ENCODE peak calls at places on chromosomes 12 and 14, in eight cellular contexts. W is A549; C is transverse colon; J is stomach; L is cardiac muscle cell; S is glutamatergic neuron; V is dorsolateral prefrontal cortex; H is CD4-positive, alpha-beta T cell. N is an unnamed sample.

GRCh38 chr14:80764921-80765507 is 176.5 kb downstream of the CEP128 start:
- DNase-seq in W (no peak), C (no peak), J (no peak), L (no peak), S (no peak), V (no peak), H (no peak), N (no peak)

GRCh38 chr14:102885686-102886447 is 36.6 kb upstream of the AMN start:
- DNase-seq in W (no peak), C (no peak), J (no peak), L (no peak), S (no peak), V (no peak), H (no peak), N (no peak)

GRCh38 chr12:108033091-108033490 is 96.0 kb upstream of the WSCD2 start:
- DNase-seq in W (no peak), C (no peak), J (no peak), L (no peak), S (no peak), V (no peak), H (no peak), N (no peak)

GRCh38 chr12:26252946-26253345 is 57.6 kb downstream of the SSPN start:
- DNase-seq in W (no peak), C (no peak), J (no peak), L (no peak), S (no peak), V (no peak), H (no peak), N (no peak)

GRCh38 chr14:58944226-58944769 is 244.2 kb upstream of the DAAM1 start:
- DNase-seq in W (no peak), C (peak; percentile 59), J (no peak), L (peak; percentile 45), S (peak; percentile 61), V (peak; percentile 21), H (no peak), N (no peak)

GRCh38 chr12:49121047-49121696 is 10.0 kb downstream of the TUBA1B start:
- DNase-seq in W (peak; percentile 86), C (peak; percentile 58), J (peak; percentile 45), L (peak; percentile 65), S (peak; percentile 39), V (peak; percentile 57), H (no peak), N (peak; percentile 60)

GRCh38 chr12:47709277-47710048 is 3.6 kb upstream of the RPAP3 start:
- DNase-seq in W (no peak), C (no peak), J (no peak), L (no peak), S (no peak), V (no peak), H (no peak), N (no peak)

GRCh38 chr14:42000450-42000849 is 393.8 kb downstream of the LRFN5 start:
- DNase-seq in W (no peak), C (no peak), J (no peak), L (no peak), S (no peak), V (no peak), H (no peak), N (no peak)

GRCh38 chr12:120620624-120621023 is 19.8 kb upstream of the CABP1 start:
- DNase-seq in W (no peak), C (peak; percentile 74), J (peak; percentile 51), L (no peak), S (no peak), V (no peak), H (no peak), N (no peak)

GRCh38 chr14:106691601-106692291 is 1165.4 kb downstream of the TMEM121 start:
- DNase-seq in W (no peak), C (peak; percentile 47), J (peak; percentile 28), L (no peak), S (no peak), V (no peak), H (peak; percentile 47), N (no peak)

GRCh38 chr12:50550530-50551223 is 45.9 kb downstream of the DIP2B start:
- DNase-seq in W (no peak), C (peak; percentile 53), J (no peak), L (no peak), S (no peak), V (no peak), H (no peak), N (no peak)

GRCh38 chr12:111429760-111430417 is 24.2 kb downstream of the SH2B3 start:
- DNase-seq in W (no peak), C (no peak), J (no peak), L (no peak), S (no peak), V (no peak), H (peak; percentile 54), N (no peak)

GRCh38 chr12:34335819-34336262 is 313.5 kb downstream of the ALG10 start:
- DNase-seq in W (no peak), C (no peak), J (no peak), L (no peak), S (no peak), V (no peak), H (no peak), N (no peak)

GRCh38 chr12:12927211-12928079 is 24.5 kb downstream of the GPRC5D start:
- DNase-seq in W (peak; percentile 93), C (peak; percentile 92), J (peak; percentile 94), L (peak; percentile 83), S (no peak), V (no peak), H (peak; percentile 32), N (no peak)

GRCh38 chr14:59964251-59965007 is 44.5 kb downstream of the LRRC9 start:
- DNase-seq in W (no peak), C (no peak), J (no peak), L (peak; percentile 7), S (no peak), V (no peak), H (no peak), N (no peak)

GRCh38 chr12:124687695-124688301 is 120.4 kb upstream of the NCOR2 start:
- DNase-seq in W (no peak), C (no peak), J (no peak), L (no peak), S (peak; percentile 59), V (peak; percentile 68), H (no peak), N (no peak)

GRCh38 chr12:66188584-66189475 is at the start of gene IRAK3:
- DNase-seq in W (no peak), C (peak; percentile 83), J (peak; percentile 86), L (peak; percentile 56), S (peak; percentile 59), V (peak; percentile 17), H (no peak), N (no peak)

GRCh38 chr12:46920503-46920902 is 94.7 kb upstream of the SLC38A4 start:
- DNase-seq in W (no peak), C (no peak), J (no peak), L (no peak), S (no peak), V (no peak), H (no peak), N (no peak)

GRCh38 chr12:123908884-123909807 is 63.5 kb downstream of the CCDC92 start:
- DNase-seq in W (no peak), C (no peak), J (no peak), L (no peak), S (no peak), V (peak; percentile 41), H (no peak), N (no peak)

DNA sequence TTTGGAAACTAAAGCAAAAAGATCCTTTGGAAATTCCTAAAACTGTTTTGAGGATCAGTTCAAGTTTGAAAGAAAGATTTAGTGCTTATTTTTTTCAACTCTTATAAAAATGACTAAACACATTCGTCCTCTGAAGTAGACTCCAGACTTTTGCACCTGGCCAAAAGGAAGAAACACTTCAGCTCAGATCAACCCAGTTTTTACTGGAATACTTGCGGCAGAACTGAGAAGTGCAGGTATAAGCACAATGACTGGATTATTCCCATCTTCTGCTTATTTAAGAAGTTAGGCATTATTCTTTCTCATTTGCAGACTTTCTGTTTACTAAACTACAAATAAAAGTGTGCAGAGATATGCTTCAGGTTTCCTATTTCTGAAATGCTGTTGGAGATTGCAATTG is 41.9 kb downstream of the PDE6H start:
- DNase-seq in W (no peak), C (no peak), J (no peak), L (no peak), S (no peak), V (no peak), H (no peak), N (no peak)
- TF ChIP-seq CTCF in W (no peak), C (no peak), J (no peak), L (no peak), S (no peak), V (no peak), H (no peak), N (no peak)

GRCh38 chr14:28294834-28295440 is 471.6 kb upstream of the FOXG1 start:
- DNase-seq in W (no peak), C (no peak), J (no peak), L (peak; percentile 44), S (no peak), V (no peak), H (no peak), N (peak; percentile 17)
- TF ChIP-seq CTCF in W (peak; percentile 10), C (no peak), J (no peak), L (peak; percentile 47), S (peak; percentile 46), V (no peak), H (no peak), N (peak; percentile 68)

GRCh38 chr12:130013771-130014484 is 110.1 kb upstream of the TMEM132D start:
- DNase-seq in W (peak; percentile 60), C (peak; percentile 35), J (peak; percentile 40), L (peak; percentile 80), S (peak; percentile 80), V (peak; percentile 91), H (no peak), N (no peak)
- TF ChIP-seq CTCF in W (peak; percentile 52), C (peak; percentile 44), J (no peak), L (peak; percentile 36), S (peak; percentile 69), V (peak; percentile 70), H (no peak), N (peak; percentile 90)

GRCh38 chr12:59407799-59408198 is 188.0 kb upstream of the SLC16A7 start:
- DNase-seq in W (no peak), C (no peak), J (no peak), L (no peak), S (no peak), V (no peak), H (no peak), N (no peak)
- TF ChIP-seq CTCF in W (no peak), C (no peak), J (no peak), L (no peak), S (no peak), V (no peak), H (no peak), N (no peak)

GRCh38 chr14:35229495-35230089 is 62.6 kb upstream of the PSMA6 start:
- DNase-seq in W (peak; percentile 50), C (no peak), J (no peak), L (peak; percentile 23), S (no peak), V (no peak), H (no peak), N (no peak)
- TF ChIP-seq CTCF in W (peak; percentile 51), C (peak; percentile 30), J (peak; percentile 14), L (peak; percentile 41), S (no peak), V (peak; percentile 44), H (peak; percentile 64), N (peak; percentile 36)

GRCh38 chr14:32249780-32250179 is 46.7 kb upstream of the RNU6-8 start:
- DNase-seq in W (no peak), C (no peak), J (no peak), L (no peak), S (no peak), V (no peak), H (no peak), N (no peak)

GRCh38 chr14:32246751-32247150 is 43.7 kb upstream of the RNU6-8 start:
- DNase-seq in W (no peak), C (no peak), J (no peak), L (no peak), S (no peak), V (no peak), H (no peak), N (no peak)

GRCh38 chr14:32244404-32244803 is 41.3 kb upstream of the RNU6-8 start:
- DNase-seq in W (no peak), C (no peak), J (no peak), L (peak; percentile 28), S (no peak), V (no peak), H (no peak), N (no peak)
- TF ChIP-seq CTCF in W (peak; percentile 27), C (no peak), J (no peak), L (peak; percentile 23), S (no peak), V (peak; percentile 15), H (no peak), N (no peak)